ENCODE peak calls at places on chromosomes 11 and 22, in four cellular contexts. G is cardiac muscle cell, L is A549, U is SK-N-SH. Q is an unnamed sample.
A peak's percentile ranks its signal among the peaks of the same experiment; 100 is the strongest.

GRCh38 chr11:36774603-36775002 is 176.6 kb upstream of the RAG2 start:
- DNase-seq in G (no peak), L (no peak), U (no peak), Q (no peak)

GRCh38 chr22:17872491-17872890 is 98.2 kb upstream of the BID start:
- DNase-seq in G (no peak), L (no peak), U (no peak), Q (no peak)

GRCh38 chr11:65558785-65559509 is 788 bp upstream of the LTBP3 start:
- DNase-seq in G (no peak), L (peak; percentile 57), U (peak; percentile 70), Q (no peak)

GRCh38 chr22:28341001-28341400 is 338.6 kb downstream of the TTC28 start:
- DNase-seq in G (no peak), L (no peak), U (no peak), Q (no peak)

GRCh38 chr11:10147195-10147594 is 146.8 kb downstream of the SBF2 start:
- DNase-seq in G (no peak), L (no peak), U (no peak), Q (no peak)

GRCh38 chr11:118924591-118925585 is 838 bp downstream of the BCL9L start:
- DNase-seq in G (peak; percentile 72), L (peak; percentile 49), U (peak; percentile 90), Q (peak; percentile 50)

GRCh38 chr11:126901783-126902182 is 98.8 kb downstream of the KIRREL3 start:
- DNase-seq in G (no peak), L (no peak), U (no peak), Q (no peak)

GRCh38 chr22:36384766-36385400 is 2.9 kb downstream of the MYH9 start:
- DNase-seq in G (no peak), L (no peak), U (peak; percentile 61), Q (peak; percentile 78)

GRCh38 chr11:10646956-10647355 is 46.6 kb downstream of the IRAG1 start:
- DNase-seq in G (no peak), L (no peak), U (no peak), Q (no peak)

GRCh38 chr11:73189315-73189714 is 28.8 kb upstream of the P2RY2 start:
- DNase-seq in G (no peak), L (no peak), U (no peak), Q (no peak)

GRCh38 chr11:120023120-120023519 is 114.8 kb downstream of the TRIM29 start:
- DNase-seq in G (no peak), L (no peak), U (no peak), Q (no peak)

GRCh38 chr22:38755911-38756532 is at the start of gene SUN2:
- DNase-seq in G (peak; percentile 88), L (peak; percentile 81), U (peak; percentile 95), Q (peak; percentile 95)
- H3K4me1 ChIP-seq in G (peaks cover 2% of the 10 kb centered on the region), L (peaks cover 22% of the 10 kb centered on the region), U (peaks cover 20% of the 10 kb centered on the region), Q (peaks cover 64% of the 10 kb centered on the region)

GRCh38 chr22:19175602-19176174 is 2.8 kb downstream of the SLC25A1 start:
- DNase-seq in G (no peak), L (no peak), U (no peak), Q (no peak)
- H3K4me3 ChIP-seq in G (no peak overlapping the region), L (no peak overlapping the region), U (no peak overlapping the region), Q (no peak overlapping the region)

GRCh38 chr11:74697722-74698121 is 33.5 kb downstream of the CHRDL2 start:
- DNase-seq in G (no peak), L (no peak), U (no peak), Q (no peak)

GRCh38 chr11:74696932-74697687 is 34.1 kb downstream of the CHRDL2 start:
- DNase-seq in G (peak; percentile 42), L (peak; percentile 85), U (no peak), Q (no peak)

GRCh38 chr11:74694536-74694935 is 36.7 kb downstream of the CHRDL2 start:
- DNase-seq in G (no peak), L (no peak), U (no peak), Q (no peak)

GRCh38 chr11:74695705-74696280 is 35.4 kb downstream of the CHRDL2 start:
- DNase-seq in G (no peak), L (no peak), U (no peak), Q (no peak)

DNA sequence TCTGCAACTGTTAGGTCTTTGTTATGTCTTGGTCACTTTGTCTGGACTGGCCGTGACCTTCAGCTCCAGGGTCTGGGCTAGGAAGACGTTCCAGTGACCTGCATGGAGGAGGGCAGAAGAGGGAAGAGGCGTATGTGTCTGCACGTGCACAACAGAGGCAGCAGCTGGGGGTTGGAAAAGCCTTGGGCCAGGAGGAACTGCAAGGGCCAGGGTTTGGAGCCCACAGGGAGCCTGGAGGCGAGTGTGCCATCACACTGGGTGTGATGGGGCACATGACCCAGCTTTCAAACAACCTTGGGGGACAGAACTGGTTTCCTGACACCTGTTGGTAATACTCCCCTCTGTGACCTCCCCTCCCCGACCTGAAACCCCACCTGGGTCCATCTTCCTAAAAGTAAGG is 34.7 kb downstream of the CHRDL2 start:
- DNase-seq in G (no peak), L (peak; percentile 43), U (no peak), Q (no peak)
- H3K27ac ChIP-seq in G (no peak overlapping the region), L (peak overlapping the region; percentile 88), U (no peak overlapping the region), Q (no peak overlapping the region)

GRCh38 chr11:1308745-1309497 is 511 bp downstream of the TOLLIP start:
- DNase-seq in G (no peak), L (no peak), U (no peak), Q (no peak)

GRCh38 chr11:1310772-1311468 is 1.5 kb upstream of the TOLLIP start:
- DNase-seq in G (no peak), L (no peak), U (no peak), Q (peak; percentile 33)

GRCh38 chr11:1307998-1308744 is 1.3 kb downstream of the TOLLIP start:
- DNase-seq in G (no peak), L (no peak), U (peak; percentile 14), Q (no peak)

GRCh38 chr11:1310315-1310687 is 869 bp upstream of the TOLLIP start:
- DNase-seq in G (no peak), L (no peak), U (no peak), Q (no peak)

DNA sequence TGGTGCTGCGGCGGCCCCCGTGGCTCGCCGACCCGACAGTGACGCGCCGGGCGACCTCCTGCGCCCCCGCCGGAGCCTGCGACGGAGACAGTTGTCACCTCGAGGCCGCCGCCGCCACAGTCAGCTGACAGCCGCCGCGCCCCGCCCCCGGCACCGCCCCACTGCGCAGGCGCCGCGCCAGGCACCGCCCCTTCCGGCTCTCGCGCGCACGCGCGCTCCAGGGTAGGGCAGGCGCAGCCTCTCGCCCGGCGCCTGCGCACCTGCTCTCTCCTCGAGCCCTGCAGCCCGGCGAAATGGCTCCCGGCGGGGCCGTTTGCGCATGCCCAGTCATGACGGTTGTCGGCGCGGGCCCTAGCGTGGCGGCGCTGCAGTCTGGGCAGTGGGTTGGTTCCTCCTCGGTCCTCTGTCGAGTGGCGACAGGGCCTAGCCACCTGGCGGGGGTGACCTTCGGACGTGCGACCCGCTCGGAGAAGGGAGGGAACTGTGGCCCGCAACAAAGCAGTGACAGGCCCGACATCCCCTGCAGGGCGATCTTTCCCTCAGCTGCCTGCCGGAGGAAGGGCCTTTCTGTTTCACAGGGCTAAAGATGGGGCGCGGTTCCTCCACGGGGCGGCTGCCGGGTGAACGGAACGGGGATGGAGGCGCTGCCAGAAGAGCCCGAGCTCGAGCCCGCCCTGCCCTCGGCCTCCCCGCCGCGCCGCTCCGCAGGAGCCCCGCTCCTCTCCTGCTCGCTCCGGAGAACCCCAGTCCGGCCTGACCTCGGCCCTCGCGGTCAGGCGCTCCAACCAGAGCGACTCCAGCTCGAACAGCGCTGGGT is at the start of gene TOLLIP:
- DNase-seq in G (peak; percentile 96), L (peak; percentile 92), U (peak; percentile 100), Q (peak; percentile 98)
- H3K4me1 ChIP-seq in G (peaks cover 10% of the 10 kb centered on the region), L (peaks cover 22% of the 10 kb centered on the region), U (peaks cover 24% of the 10 kb centered on the region), Q (peaks cover 45% of the 10 kb centered on the region)

GRCh38 chr11:67645521-67646457 is 4.7 kb downstream of the ACY3 start:
- DNase-seq in G (no peak), L (no peak), U (no peak), Q (no peak)

GRCh38 chr11:67644472-67645418 is 5.2 kb upstream of the TBX10 start:
- DNase-seq in G (no peak), L (no peak), U (no peak), Q (no peak)

GRCh38 chr11:67647471-67647870 is 3.1 kb downstream of the ACY3 start:
- DNase-seq in G (no peak), L (no peak), U (no peak), Q (no peak)

GRCh38 chr11:67648140-67648795 is 2.3 kb downstream of the ACY3 start:
- DNase-seq in G (peak; percentile 57), L (peak; percentile 47), U (no peak), Q (no peak)

GRCh38 chr11:67646535-67647336 is 3.8 kb downstream of the ACY3 start:
- DNase-seq in G (no peak), L (no peak), U (no peak), Q (no peak)
- H3K4me3 ChIP-seq in G (no peak overlapping the region), L (no peak overlapping the region), U (no peak overlapping the region), Q (no peak overlapping the region)

GRCh38 chr22:45962431-45962712 is 14.6 kb downstream of the WNT7B start:
- DNase-seq in G (no peak), L (no peak), U (no peak), Q (no peak)
- H3K27ac ChIP-seq in G (no peak overlapping the region), L (peak overlapping the region; percentile 88), U (no peak overlapping the region), Q (no peak overlapping the region)

GRCh38 chr11:77424639-77425038 is 49.3 kb downstream of the PAK1 start:
- DNase-seq in G (no peak), L (no peak), U (no peak), Q (no peak)

GRCh38 chr11:77421041-77421723 is 52.7 kb downstream of the PAK1 start:
- DNase-seq in G (no peak), L (no peak), U (no peak), Q (no peak)

GRCh38 chr11:77423624-77424023 is 50.3 kb downstream of the PAK1 start:
- DNase-seq in G (no peak), L (no peak), U (no peak), Q (no peak)

GRCh38 chr11:77418981-77419592 is 54.8 kb downstream of the PAK1 start:
- DNase-seq in G (no peak), L (no peak), U (no peak), Q (no peak)

GRCh38 chr11:77422690-77423089 is 51.2 kb downstream of the PAK1 start:
- DNase-seq in G (no peak), L (no peak), U (no peak), Q (no peak)
- H3K4me1 ChIP-seq in G (no peaks in the 10 kb centered on the region), L (peaks cover 6% of the 10 kb centered on the region), U (no peaks in the 10 kb centered on the region), Q (no peaks in the 10 kb centered on the region)

Q was measured in CD4-positive, alpha-beta memory T cell.